ENCODE peak calls at places on chromosomes 5 and 9, in six cellular contexts. One of them, this sample, is unnamed.

GRCh38 chr5:38258319-38259061 is at the start of gene EGFLAM:
- DNase-seq in cardiac muscle cell: peak; percentile 79
- DNase-seq in effector memory CD4-positive, alpha-beta T cell: no peak
- DNase-seq in kidney: peak; percentile 74
- DNase-seq in CD8-positive, alpha-beta T cell: no peak
- DNase-seq in stomach: no peak
- DNase-seq in this sample: peak; percentile 39

GRCh38 chr5:159156839-159157238 is 52.5 kb downstream of the RNF145 start:
- DNase-seq in stomach: no peak
- DNase-seq in effector memory CD4-positive, alpha-beta T cell: no peak
- DNase-seq in kidney: no peak
- DNase-seq in CD8-positive, alpha-beta T cell: peak; percentile 39
- DNase-seq in cardiac muscle cell: peak; percentile 82
- DNase-seq in this sample: peak; percentile 13

GRCh38 chr5:148418511-148418910 is 34.8 kb downstream of the FBXO38 start:
- DNase-seq in kidney: no peak
- DNase-seq in stomach: no peak
- DNase-seq in CD8-positive, alpha-beta T cell: no peak
- DNase-seq in cardiac muscle cell: no peak
- DNase-seq in effector memory CD4-positive, alpha-beta T cell: no peak
- DNase-seq in this sample: no peak

GRCh38 chr9:136537896-136538598 is 7.8 kb downstream of the NOTCH1 start:
- DNase-seq in stomach: no peak
- DNase-seq in cardiac muscle cell: no peak
- DNase-seq in kidney: no peak
- DNase-seq in CD8-positive, alpha-beta T cell: no peak
- DNase-seq in effector memory CD4-positive, alpha-beta T cell: no peak
- DNase-seq in this sample: no peak

GRCh38 chr5:26060212-26060611 is 978.2 kb downstream of the CDH9 start:
- DNase-seq in cardiac muscle cell: no peak
- DNase-seq in CD8-positive, alpha-beta T cell: no peak
- DNase-seq in stomach: no peak
- DNase-seq in effector memory CD4-positive, alpha-beta T cell: no peak
- DNase-seq in kidney: no peak
- DNase-seq in this sample: no peak

GRCh38 chr5:61840354-61840753 is 465.7 kb upstream of the KIF2A start:
- DNase-seq in kidney: no peak
- DNase-seq in CD8-positive, alpha-beta T cell: no peak
- DNase-seq in cardiac muscle cell: no peak
- DNase-seq in effector memory CD4-positive, alpha-beta T cell: no peak
- DNase-seq in stomach: no peak
- DNase-seq in this sample: no peak

GRCh38 chr9:109497193-109498165 is 628 bp downstream of the PTPN3 start:
- DNase-seq in stomach: no peak
- DNase-seq in cardiac muscle cell: peak; percentile 15
- DNase-seq in CD8-positive, alpha-beta T cell: no peak
- DNase-seq in effector memory CD4-positive, alpha-beta T cell: no peak
- DNase-seq in kidney: no peak
- DNase-seq in this sample: peak; percentile 32

GRCh38 chr9:112348257-112348992 is 15.0 kb upstream of the PTBP3 start:
- DNase-seq in cardiac muscle cell: peak; percentile 57
- DNase-seq in CD8-positive, alpha-beta T cell: peak; percentile 65
- DNase-seq in kidney: peak; percentile 92
- DNase-seq in stomach: peak; percentile 83
- DNase-seq in effector memory CD4-positive, alpha-beta T cell: peak; percentile 19
- DNase-seq in this sample: peak; percentile 64

GRCh38 chr5:58080573-58080972 is 379.3 kb downstream of the PLK2 start:
- DNase-seq in effector memory CD4-positive, alpha-beta T cell: no peak
- DNase-seq in cardiac muscle cell: no peak
- DNase-seq in stomach: no peak
- DNase-seq in kidney: no peak
- DNase-seq in CD8-positive, alpha-beta T cell: no peak
- DNase-seq in this sample: peak; percentile 37

GRCh38 chr5:77972545-77973252 is 196.6 kb upstream of the TBCA start:
- DNase-seq in stomach: no peak
- DNase-seq in effector memory CD4-positive, alpha-beta T cell: no peak
- DNase-seq in cardiac muscle cell: peak; percentile 43
- DNase-seq in kidney: no peak
- DNase-seq in CD8-positive, alpha-beta T cell: no peak
- DNase-seq in this sample: peak; percentile 9

GRCh38 chr5:96649251-96649937 is 12.8 kb upstream of the CAST start:
- DNase-seq in CD8-positive, alpha-beta T cell: no peak
- DNase-seq in cardiac muscle cell: no peak
- DNase-seq in kidney: no peak
- DNase-seq in effector memory CD4-positive, alpha-beta T cell: no peak
- DNase-seq in stomach: no peak
- DNase-seq in this sample: no peak

GRCh38 chr5:132428147-132428482 is 58.6 kb downstream of the SLC22A5 start:
- DNase-seq in cardiac muscle cell: no peak
- DNase-seq in kidney: no peak
- DNase-seq in CD8-positive, alpha-beta T cell: no peak
- DNase-seq in effector memory CD4-positive, alpha-beta T cell: no peak
- DNase-seq in stomach: no peak
- DNase-seq in this sample: no peak
- H3K4me3 ChIP-seq in cardiac muscle cell: no peak overlapping the region
- H3K4me3 ChIP-seq in kidney: no peak overlapping the region
- H3K4me3 ChIP-seq in CD8-positive, alpha-beta T cell: peak overlapping the region; percentile 1
- H3K4me3 ChIP-seq in effector memory CD4-positive, alpha-beta T cell: peak overlapping the region; percentile 11
- H3K4me3 ChIP-seq in stomach: no peak overlapping the region
- H3K4me3 ChIP-seq in this sample: no peak overlapping the region

GRCh38 chr9:92984976-92985375 is 37.7 kb downstream of the FGD3 start:
- DNase-seq in CD8-positive, alpha-beta T cell: no peak
- DNase-seq in effector memory CD4-positive, alpha-beta T cell: no peak
- DNase-seq in cardiac muscle cell: no peak
- DNase-seq in kidney: no peak
- DNase-seq in stomach: no peak
- DNase-seq in this sample: no peak
- H3K9me3 ChIP-seq in CD8-positive, alpha-beta T cell: no peaks in the 10 kb centered on the region
- H3K9me3 ChIP-seq in effector memory CD4-positive, alpha-beta T cell: no peaks in the 10 kb centered on the region
- H3K9me3 ChIP-seq in cardiac muscle cell: no peaks in the 10 kb centered on the region
- H3K9me3 ChIP-seq in kidney: peaks cover 5% of the 10 kb centered on the region
- H3K9me3 ChIP-seq in stomach: no peaks in the 10 kb centered on the region
- H3K9me3 ChIP-seq in this sample: peaks cover 16% of the 10 kb centered on the region

GRCh38 chr5:83524345-83524744 is 52.8 kb downstream of the VCAN start:
- DNase-seq in CD8-positive, alpha-beta T cell: no peak
- DNase-seq in stomach: no peak
- DNase-seq in cardiac muscle cell: no peak
- DNase-seq in kidney: no peak
- DNase-seq in effector memory CD4-positive, alpha-beta T cell: no peak
- DNase-seq in this sample: no peak
- H3K4me3 ChIP-seq in CD8-positive, alpha-beta T cell: no peak overlapping the region
- H3K4me3 ChIP-seq in stomach: no peak overlapping the region
- H3K4me3 ChIP-seq in cardiac muscle cell: no peak overlapping the region
- H3K4me3 ChIP-seq in kidney: no peak overlapping the region
- H3K4me3 ChIP-seq in effector memory CD4-positive, alpha-beta T cell: no peak overlapping the region
- H3K4me3 ChIP-seq in this sample: no peak overlapping the region

GRCh38 chr5:141399555-141400258 is 2.0 kb downstream of the PCDHGB5 start:
- DNase-seq in CD8-positive, alpha-beta T cell: no peak
- DNase-seq in stomach: no peak
- DNase-seq in effector memory CD4-positive, alpha-beta T cell: no peak
- DNase-seq in cardiac muscle cell: no peak
- DNase-seq in kidney: no peak
- DNase-seq in this sample: no peak

GRCh38 chr5:141403387-141403786 is 809 bp downstream of the PCDHGA9 start:
- DNase-seq in stomach: no peak
- DNase-seq in cardiac muscle cell: no peak
- DNase-seq in effector memory CD4-positive, alpha-beta T cell: no peak
- DNase-seq in CD8-positive, alpha-beta T cell: no peak
- DNase-seq in kidney: no peak
- DNase-seq in this sample: no peak

GRCh38 chr5:141398608-141399007 is 861 bp downstream of the PCDHGB5 start:
- DNase-seq in stomach: no peak
- DNase-seq in CD8-positive, alpha-beta T cell: no peak
- DNase-seq in cardiac muscle cell: no peak
- DNase-seq in effector memory CD4-positive, alpha-beta T cell: no peak
- DNase-seq in kidney: no peak
- DNase-seq in this sample: no peak

GRCh38 chr5:141402553-141403328 is at the start of gene PCDHGA9:
- DNase-seq in CD8-positive, alpha-beta T cell: no peak
- DNase-seq in cardiac muscle cell: no peak
- DNase-seq in stomach: no peak
- DNase-seq in kidney: no peak
- DNase-seq in effector memory CD4-positive, alpha-beta T cell: no peak
- DNase-seq in this sample: no peak
- H3K9me3 ChIP-seq in CD8-positive, alpha-beta T cell: no peaks in the 10 kb centered on the region
- H3K9me3 ChIP-seq in cardiac muscle cell: no peaks in the 10 kb centered on the region
- H3K9me3 ChIP-seq in stomach: peaks cover 51% of the 10 kb centered on the region
- H3K9me3 ChIP-seq in kidney: peaks cover 59% of the 10 kb centered on the region
- H3K9me3 ChIP-seq in effector memory CD4-positive, alpha-beta T cell: peaks cover 4% of the 10 kb centered on the region
- H3K9me3 ChIP-seq in this sample: peaks cover 6% of the 10 kb centered on the region

GRCh38 chr5:138549414-138549813 is 6.4 kb upstream of the ETF1 start:
- DNase-seq in kidney: no peak
- DNase-seq in effector memory CD4-positive, alpha-beta T cell: no peak
- DNase-seq in CD8-positive, alpha-beta T cell: no peak
- DNase-seq in stomach: no peak
- DNase-seq in cardiac muscle cell: no peak
- DNase-seq in this sample: no peak

GRCh38 chr5:138544171-138545134 is 1.4 kb upstream of the ETF1 start:
- DNase-seq in stomach: no peak
- DNase-seq in kidney: no peak
- DNase-seq in effector memory CD4-positive, alpha-beta T cell: no peak
- DNase-seq in CD8-positive, alpha-beta T cell: peak; percentile 30
- DNase-seq in cardiac muscle cell: no peak
- DNase-seq in this sample: peak; percentile 76

GRCh38 chr5:138542956-138543729 is at the start of gene ETF1:
- DNase-seq in stomach: peak; percentile 100
- DNase-seq in CD8-positive, alpha-beta T cell: peak; percentile 100
- DNase-seq in cardiac muscle cell: peak; percentile 100
- DNase-seq in effector memory CD4-positive, alpha-beta T cell: peak; percentile 100
- DNase-seq in kidney: peak; percentile 100
- DNase-seq in this sample: peak; percentile 100

GRCh38 chr5:138543730-138544104 is 681 bp upstream of the ETF1 start:
- DNase-seq in stomach: no peak
- DNase-seq in CD8-positive, alpha-beta T cell: no peak
- DNase-seq in kidney: no peak
- DNase-seq in effector memory CD4-positive, alpha-beta T cell: no peak
- DNase-seq in cardiac muscle cell: no peak
- DNase-seq in this sample: no peak

GRCh38 chr5:138545919-138546562 is 3.0 kb upstream of the ETF1 start:
- DNase-seq in kidney: no peak
- DNase-seq in CD8-positive, alpha-beta T cell: no peak
- DNase-seq in effector memory CD4-positive, alpha-beta T cell: no peak
- DNase-seq in stomach: no peak
- DNase-seq in cardiac muscle cell: no peak
- DNase-seq in this sample: no peak
- H3K4me3 ChIP-seq in kidney: no peak overlapping the region
- H3K4me3 ChIP-seq in CD8-positive, alpha-beta T cell: no peak overlapping the region
- H3K4me3 ChIP-seq in effector memory CD4-positive, alpha-beta T cell: no peak overlapping the region
- H3K4me3 ChIP-seq in stomach: peak overlapping the region; percentile 97
- H3K4me3 ChIP-seq in cardiac muscle cell: no peak overlapping the region
- H3K4me3 ChIP-seq in this sample: no peak overlapping the region

DNA sequence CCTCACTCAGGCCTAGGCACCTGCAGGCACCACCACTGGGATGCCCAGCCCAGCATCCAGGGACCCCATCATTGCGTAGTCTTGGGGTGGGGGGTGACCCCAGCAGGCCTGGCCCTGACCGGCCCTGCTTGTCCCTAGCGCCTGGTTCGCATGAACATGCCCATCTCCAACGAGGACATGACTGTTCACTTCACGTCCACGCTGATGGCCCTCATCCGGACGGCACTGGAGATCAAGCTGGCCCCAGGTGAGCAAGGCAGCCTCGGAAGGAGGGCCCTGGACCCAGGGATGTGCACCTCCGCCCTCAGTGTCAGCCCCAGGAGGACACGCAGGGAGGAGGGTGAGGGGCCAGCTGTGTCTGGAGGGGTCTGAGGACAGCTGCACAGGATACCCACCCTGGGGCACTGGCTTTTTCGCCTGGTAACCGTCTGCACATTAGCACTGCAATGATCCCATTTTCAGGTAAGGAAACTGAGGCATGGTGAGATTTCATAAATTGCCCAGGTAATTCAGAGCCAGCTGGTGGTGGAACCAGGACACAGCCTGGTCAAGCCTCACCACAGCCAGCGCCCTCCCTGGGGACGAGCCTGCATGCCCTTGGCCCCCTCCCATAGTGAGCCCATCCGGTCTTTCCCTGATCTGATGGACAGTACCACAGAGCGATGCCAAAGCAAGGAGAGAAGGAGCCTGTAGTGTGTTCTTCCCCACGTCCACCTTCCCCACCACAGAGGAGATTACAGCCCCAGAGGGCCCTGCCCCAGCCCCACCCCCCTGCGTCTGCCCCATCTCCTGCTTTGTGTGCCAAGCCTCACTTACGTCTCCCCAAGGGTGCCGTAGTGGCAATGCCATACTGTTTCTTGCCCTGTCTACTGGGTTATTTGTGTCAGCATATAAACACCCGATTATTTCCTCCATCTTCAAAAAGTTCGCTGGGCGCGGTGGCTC is 228.3 kb downstream of the CACNA1B start:
- DNase-seq in stomach: no peak
- DNase-seq in cardiac muscle cell: no peak
- DNase-seq in effector memory CD4-positive, alpha-beta T cell: no peak
- DNase-seq in CD8-positive, alpha-beta T cell: no peak
- DNase-seq in kidney: peak; percentile 56
- DNase-seq in this sample: no peak
- H3K9me3 ChIP-seq in stomach: no peaks in the 10 kb centered on the region
- H3K9me3 ChIP-seq in cardiac muscle cell: no peaks in the 10 kb centered on the region
- H3K9me3 ChIP-seq in effector memory CD4-positive, alpha-beta T cell: no peaks in the 10 kb centered on the region
- H3K9me3 ChIP-seq in CD8-positive, alpha-beta T cell: no peaks in the 10 kb centered on the region
- H3K9me3 ChIP-seq in kidney: no peaks in the 10 kb centered on the region
- H3K9me3 ChIP-seq in this sample: no peaks in the 10 kb centered on the region

GRCh38 chr5:144167998-144168397 is 2.5 kb downstream of the YIPF5 start:
- DNase-seq in kidney: no peak
- DNase-seq in CD8-positive, alpha-beta T cell: no peak
- DNase-seq in cardiac muscle cell: no peak
- DNase-seq in effector memory CD4-positive, alpha-beta T cell: no peak
- DNase-seq in stomach: no peak
- DNase-seq in this sample: no peak
- H3K4me3 ChIP-seq in kidney: no peak overlapping the region
- H3K4me3 ChIP-seq in CD8-positive, alpha-beta T cell: no peak overlapping the region
- H3K4me3 ChIP-seq in cardiac muscle cell: no peak overlapping the region
- H3K4me3 ChIP-seq in effector memory CD4-positive, alpha-beta T cell: no peak overlapping the region
- H3K4me3 ChIP-seq in stomach: peak overlapping the region; percentile 9
- H3K4me3 ChIP-seq in this sample: no peak overlapping the region

GRCh38 chr9:97853056-97853843 is at the start of gene FOXE1:
- DNase-seq in stomach: no peak
- DNase-seq in CD8-positive, alpha-beta T cell: no peak
- DNase-seq in kidney: no peak
- DNase-seq in effector memory CD4-positive, alpha-beta T cell: no peak
- DNase-seq in cardiac muscle cell: no peak
- DNase-seq in this sample: peak; percentile 36
- H3K9me3 ChIP-seq in stomach: no peaks in the 10 kb centered on the region
- H3K9me3 ChIP-seq in CD8-positive, alpha-beta T cell: no peaks in the 10 kb centered on the region
- H3K9me3 ChIP-seq in kidney: no peaks in the 10 kb centered on the region
- H3K9me3 ChIP-seq in effector memory CD4-positive, alpha-beta T cell: no peaks in the 10 kb centered on the region
- H3K9me3 ChIP-seq in cardiac muscle cell: no peaks in the 10 kb centered on the region
- H3K9me3 ChIP-seq in this sample: no peaks in the 10 kb centered on the region